ENCODE peak calls at places on chromosomes 13 and 19, in six cellular contexts. D, C, M, E, Y and A are unnamed samples.

GRCh38 chr19:28472843-28473242 is 740.1 kb downstream of the UQCRFS1 start:
- DNase-seq in D (peak; percentile 33), C (no peak), M (no peak), E (peak; percentile 30), Y (no peak), A (no peak)

GRCh38 chr13:30021611-30022010 is 171.2 kb upstream of the UBL3 start:
- DNase-seq in D (no peak), C (no peak), M (no peak), E (peak; percentile 70), Y (peak; percentile 37), A (no peak)

GRCh38 chr19:38849746-38850230 is at the start of gene HNRNPL:
- DNase-seq in D (peak; percentile 99), C (no peak), M (no peak), E (no peak), Y (no peak), A (peak; percentile 97)

GRCh38 chr13:28705734-28706133 is 13.0 kb downstream of the SLC46A3 start:
- DNase-seq in D (no peak), C (no peak), M (no peak), E (peak; percentile 24), Y (peak; percentile 36), A (no peak)

GRCh38 chr13:27035892-27036235 is 135.7 kb downstream of the USP12 start:
- DNase-seq in D (no peak), C (no peak), M (peak; percentile 31), E (no peak), Y (peak; percentile 56), A (no peak)

GRCh38 chr13:75760182-75760981 is 124.3 kb downstream of the LMO7 start:
- DNase-seq in D (peak; percentile 81), C (no peak), M (peak; percentile 37), E (peak; percentile 32), Y (peak; percentile 33), A (no peak)

GRCh38 chr19:48332662-48333466 is 7.5 kb downstream of the EMP3 start:
- DNase-seq in D (peak; percentile 98), C (peak; percentile 69), M (peak; percentile 100), E (peak; percentile 96), Y (peak; percentile 98), A (peak; percentile 98)

GRCh38 chr13:99656843-99657506 is 155.7 kb downstream of the TM9SF2 start:
- DNase-seq in D (peak; percentile 13), C (no peak), M (no peak), E (no peak), Y (no peak), A (no peak)

GRCh38 chr19:55014714-55015113 is 23.4 kb downstream of the GP6 start:
- DNase-seq in D (no peak), C (no peak), M (no peak), E (no peak), Y (no peak), A (no peak)

GRCh38 chr13:87656311-87656710 is 14.9 kb upstream of the SLITRK5 start:
- DNase-seq in D (no peak), C (no peak), M (no peak), E (no peak), Y (no peak), A (no peak)

GRCh38 chr19:45876411-45877197 is 9.3 kb downstream of the IRF2BP1 start:
- DNase-seq in D (peak; percentile 51), C (no peak), M (no peak), E (peak; percentile 28), Y (peak; percentile 16), A (peak; percentile 73)

GRCh38 chr19:44596428-44597130 is 16.8 kb upstream of the IGSF23 start:
- DNase-seq in D (peak; percentile 75), C (no peak), M (no peak), E (no peak), Y (no peak), A (peak; percentile 23)

DNA sequence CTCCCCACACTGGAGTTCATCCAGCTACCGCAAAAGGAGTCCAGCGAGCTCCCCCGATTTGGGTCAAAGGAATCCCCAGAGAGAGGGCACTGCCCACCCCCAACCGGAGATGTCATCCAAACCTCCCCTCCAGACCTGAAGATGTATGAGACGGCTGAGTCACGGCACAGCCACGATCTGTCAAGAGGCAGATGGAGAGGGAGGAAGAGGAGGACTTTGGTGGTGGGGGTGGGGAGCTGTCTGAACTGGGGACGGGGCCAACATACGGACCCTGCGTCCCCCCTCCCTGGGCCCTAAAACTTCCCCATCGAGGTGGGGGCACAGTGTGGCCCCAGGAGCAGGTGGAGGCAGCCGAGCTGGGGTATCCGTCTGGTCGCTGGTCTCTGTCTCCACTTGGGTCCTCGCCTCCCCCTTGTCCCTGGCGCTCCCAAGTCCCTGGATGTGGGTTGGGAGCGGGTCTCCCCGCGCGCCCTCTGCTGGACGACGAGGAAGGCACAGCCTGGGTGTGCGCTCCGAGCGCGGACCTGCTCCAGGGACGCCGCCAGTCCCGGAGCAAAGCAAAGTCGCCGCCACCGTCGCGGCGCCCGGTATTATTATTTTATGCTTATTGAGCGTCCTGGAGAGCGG is 3.8 kb downstream of the PDE4A start:
- DNase-seq in D (peak; percentile 88), C (peak; percentile 84), M (no peak), E (peak; percentile 82), Y (peak; percentile 68), A (peak; percentile 76)
- H3K9ac ChIP-seq in D (no peak overlapping the region), C (no peak overlapping the region), M (peak overlapping the region; percentile 74), E (no peak overlapping the region), Y (no peak overlapping the region), A (peak overlapping the region; percentile 71)

GRCh38 chr19:47273313-47274070 is 1.2 kb upstream of the INAFM1 start:
- DNase-seq in D (peak; percentile 97), C (peak; percentile 90), M (peak; percentile 75), E (peak; percentile 98), Y (peak; percentile 90), A (peak; percentile 86)

GRCh38 chr19:47274891-47275865 is 493 bp downstream of the INAFM1 start:
- DNase-seq in D (no peak), C (no peak), M (no peak), E (peak; percentile 64), Y (no peak), A (peak; percentile 87)

GRCh38 chr19:47272448-47273312 is 2.0 kb upstream of the INAFM1 start:
- DNase-seq in D (peak; percentile 58), C (no peak), M (no peak), E (peak; percentile 52), Y (no peak), A (peak; percentile 59)

GRCh38 chr19:47274071-47274890 is at the start of gene INAFM1:
- DNase-seq in D (peak; percentile 100), C (peak; percentile 96), M (peak; percentile 89), E (peak; percentile 96), Y (peak; percentile 86), A (peak; percentile 87)

GRCh38 chr19:47275866-47276461 is 1.3 kb downstream of the INAFM1 start:
- DNase-seq in D (no peak), C (no peak), M (no peak), E (peak; percentile 91), Y (peak; percentile 57), A (peak; percentile 74)
- H3K9ac ChIP-seq in D (no peak overlapping the region), C (no peak overlapping the region), M (no peak overlapping the region), E (peak overlapping the region; percentile 78), Y (peak overlapping the region; percentile 47), A (peak overlapping the region; percentile 54)

DNA sequence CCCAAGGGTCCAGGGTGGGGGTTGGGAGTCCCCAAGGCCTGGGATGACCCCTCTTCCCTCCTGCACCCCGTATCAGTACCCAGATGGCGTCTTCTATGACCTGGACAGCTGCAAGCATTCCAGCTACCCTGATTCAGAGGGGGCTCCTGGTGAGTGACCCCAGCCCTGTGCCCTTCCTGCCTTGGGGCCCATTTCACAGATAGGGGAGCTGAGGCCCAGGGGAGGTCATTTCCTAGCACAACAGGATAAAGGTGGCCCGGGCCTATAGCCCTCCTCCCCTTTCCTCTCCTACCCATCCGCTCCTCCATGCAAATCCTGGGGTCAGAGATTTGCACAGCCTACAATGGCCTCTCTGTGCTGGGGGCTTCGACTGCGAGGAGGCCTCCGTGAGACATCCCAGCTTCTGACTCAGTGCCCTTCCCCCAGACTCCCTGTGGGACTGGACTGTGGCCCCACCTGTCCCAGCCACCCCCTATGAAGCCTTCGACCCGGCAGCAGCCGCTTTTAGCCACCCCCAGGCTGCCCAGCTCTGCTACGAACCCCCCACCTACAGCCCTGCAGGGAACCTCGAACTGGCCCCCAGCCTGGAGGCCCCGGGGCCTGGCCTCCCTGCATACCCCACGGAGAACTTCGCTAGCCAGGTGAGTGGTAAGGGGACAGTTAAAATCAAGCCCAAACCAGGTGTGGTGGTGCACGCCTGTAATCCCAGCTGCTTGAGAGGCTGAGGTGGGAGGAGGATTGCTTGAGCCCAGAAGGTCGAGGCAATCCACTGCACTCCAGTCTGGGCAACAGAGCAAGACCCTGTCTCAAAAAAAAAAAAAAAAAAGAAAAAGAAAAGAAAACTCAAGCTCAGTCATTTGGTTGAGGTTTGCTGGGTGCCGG is 3.9 kb downstream of the SPIB start:
- DNase-seq in D (no peak), C (no peak), M (no peak), E (no peak), Y (no peak), A (no peak)
- H3K9ac ChIP-seq in D (no peak overlapping the region), C (no peak overlapping the region), M (no peak overlapping the region), E (no peak overlapping the region), Y (no peak overlapping the region), A (no peak overlapping the region)

GRCh38 chr13:113852536-113853517 is 11.0 kb downstream of the GAS6 start:
- DNase-seq in D (peak; percentile 20), C (no peak), M (no peak), E (no peak), Y (no peak), A (no peak)

GRCh38 chr13:113851826-113852535 is 11.9 kb downstream of the GAS6 start:
- DNase-seq in D (no peak), C (no peak), M (no peak), E (no peak), Y (no peak), A (no peak)

GRCh38 chr13:113854238-113855011 is 9.5 kb downstream of the GAS6 start:
- DNase-seq in D (peak; percentile 51), C (no peak), M (no peak), E (peak; percentile 56), Y (peak; percentile 81), A (no peak)

GRCh38 chr13:113855012-113855921 is 8.6 kb downstream of the GAS6 start:
- DNase-seq in D (peak; percentile 74), C (no peak), M (no peak), E (no peak), Y (no peak), A (no peak)

DNA sequence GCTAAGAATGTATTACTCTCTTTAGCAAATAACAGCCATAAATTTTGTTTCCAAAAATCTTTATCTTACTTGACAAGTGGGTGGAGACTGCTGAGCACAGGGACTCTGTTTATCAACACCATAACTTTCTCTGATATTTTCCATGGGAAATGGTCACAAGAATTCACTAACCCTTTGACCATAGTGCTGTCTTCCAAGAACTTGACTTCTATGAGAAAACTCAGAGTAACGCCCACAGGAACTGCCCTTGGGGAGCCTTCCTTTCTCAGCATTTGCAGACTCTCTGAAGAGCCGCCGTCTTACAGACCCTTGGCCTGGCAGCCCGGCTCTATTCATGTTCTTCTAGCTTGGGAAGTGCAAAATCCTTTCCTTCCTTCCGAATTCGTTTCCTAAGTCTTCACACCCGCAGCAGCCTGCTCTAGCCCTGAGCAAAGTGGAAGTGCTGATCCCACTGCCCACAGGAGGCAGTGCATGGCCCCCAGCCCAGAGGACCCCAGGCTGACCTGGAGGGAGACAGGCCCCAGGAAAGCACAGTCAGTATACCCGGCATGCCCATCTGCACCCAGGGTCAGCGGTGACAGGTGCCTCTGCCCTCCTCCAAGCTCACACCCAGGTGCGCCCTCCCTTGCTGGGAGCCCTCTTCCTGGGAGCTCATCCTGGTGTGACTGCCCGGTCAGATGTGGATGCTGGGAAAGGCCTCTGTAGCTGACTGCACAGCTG is 10.2 kb downstream of the GAS6 start:
- DNase-seq in D (peak; percentile 20), C (no peak), M (no peak), E (no peak), Y (peak; percentile 44), A (no peak)
- H3K9ac ChIP-seq in D (peak overlapping the region; percentile 72), C (peak overlapping the region; percentile 38), M (no peak overlapping the region), E (no peak overlapping the region), Y (peak overlapping the region; percentile 4), A (peak overlapping the region; percentile 87)

GRCh38 chr13:19685445-19685844 is 52.0 kb downstream of the MPHOSPH8 start:
- DNase-seq in D (no peak), C (no peak), M (no peak), E (no peak), Y (no peak), A (no peak)
- H3K9ac ChIP-seq in D (no peak overlapping the region), C (no peak overlapping the region), M (no peak overlapping the region), E (no peak overlapping the region), Y (no peak overlapping the region), A (no peak overlapping the region)